ENCODE peak calls at places on chromosomes 1 and 21, in five cellular contexts. I is nephron progenitor cell; T is stimulated activated CD4-positive, alpha-beta T cell treated with anti-CD3 and anti-CD28 coated beads, Interleukin-12 subunit alpha, Interleukin-12 subunit beta, amount 100 ng/mL, for 48 hours; H is fibroblast of the conjunctiva; U is LoVo. D is an unnamed sample.

GRCh38 chr1:226635456-226635941 is 86.9 kb downstream of the STUM start:
- DNase-seq in I (no peak), T (no peak), H (no peak), U (no peak), D (no peak)

GRCh38 chr21:36320421-36321324 is 676 bp downstream of the MORC3 start:
- DNase-seq in I (no peak), T (peak), H (peak), U (peak), D (peak)

GRCh38 chr1:183953031-183953430 is 84.5 kb downstream of the COLGALT2 start:
- DNase-seq in I (no peak), T (no peak), H (no peak), U (no peak), D (no peak)

GRCh38 chr1:207298186-207298585 is 23.3 kb upstream of the CD55 start:
- DNase-seq in I (no peak), T (no peak), H (no peak), U (no peak), D (no peak)

GRCh38 chr1:17914987-17915386 is 159.9 kb downstream of the ACTL8 start:
- DNase-seq in I (no peak), T (no peak), H (no peak), U (no peak), D (no peak)

GRCh38 chr1:211735208-211736170 is 60.1 kb upstream of the NEK2 start:
- DNase-seq in I (no peak), T (no peak), H (peak), U (peak), D (peak)

GRCh38 chr21:33023574-33024277 is 2.0 kb upstream of the OLIG2 start:
- DNase-seq in I (no peak), T (no peak), H (no peak), U (no peak), D (peak)

GRCh38 chr1:221053889-221054288 is 174.6 kb downstream of the HLX start:
- DNase-seq in I (no peak), T (no peak), H (no peak), U (no peak), D (no peak)

GRCh38 chr1:198234511-198235251 is 77.9 kb downstream of the NEK7 start:
- DNase-seq in I (no peak), T (no peak), H (no peak), U (peak), D (no peak)

GRCh38 chr1:115437146-115437639 is 99.1 kb upstream of the NGF start:
- DNase-seq in I (no peak), T (no peak), H (no peak), U (no peak), D (no peak)

GRCh38 chr1:217614319-217614718 is 16.6 kb downstream of the GPATCH2 start:
- DNase-seq in I (no peak), T (no peak), H (no peak), U (no peak), D (no peak)

GRCh38 chr1:209565759-209566678 is 17.5 kb upstream of the CAMK1G start:
- DNase-seq in I (peak), T (peak), H (peak), U (peak), D (peak)

GRCh38 chr1:65793359-65793732 is 651 bp downstream of the PDE4B start:
- DNase-seq in I (peak), T (no peak), H (no peak), U (no peak), D (no peak)

GRCh38 chr21:42845296-42845965 is 33.9 kb downstream of the WDR4 start:
- DNase-seq in I (no peak), T (no peak), H (no peak), U (no peak), D (no peak)

GRCh38 chr21:45989355-45990048 is 7.9 kb downstream of the COL6A1 start:
- DNase-seq in I (peak), T (no peak), H (no peak), U (no peak), D (no peak)

GRCh38 chr1:234987415-234988159 is 141.1 kb downstream of the TOMM20 start:
- DNase-seq in I (peak), T (no peak), H (peak), U (no peak), D (no peak)

GRCh38 chr1:233993651-233994050 is 89.2 kb downstream of the SLC35F3 start:
- DNase-seq in I (no peak), T (no peak), H (no peak), U (peak), D (no peak)

GRCh38 chr1:177048314-177049069 is 116.0 kb downstream of the ASTN1 start:
- DNase-seq in I (no peak), T (no peak), H (no peak), U (no peak), D (no peak)

D was measured in anterior cingulate cortex.